ENCODE peak calls at places on chromosomes 16 and 17, in eight cellular contexts. I is stomach, L is sigmoid colon, G is transverse colon, Q is breast epithelium, Z is endothelial cell of umbilical vein, O is suprapubic skin, M is spleen. K is an unnamed sample.

GRCh38 chr16:66842765-66843164 is 1.4 kb upstream of the CA7 start:
- DNase-seq in I (peak), L (no peak), G (no peak), Q (no peak), Z (no peak), O (no peak), M (no peak), K (no peak)

GRCh38 chr17:78234261-78234865 is 2.9 kb downstream of the TMEM235 start:
- DNase-seq in I (no peak), L (no peak), G (no peak), Q (no peak), Z (no peak), O (no peak), M (no peak), K (no peak)

GRCh38 chr16:85537331-85537788 is 75.8 kb upstream of the GSE1 start:
- DNase-seq in I (no peak), L (no peak), G (no peak), Q (no peak), Z (no peak), O (no peak), M (no peak), K (no peak)

GRCh38 chr17:75124041-75124818 is 7.3 kb downstream of the NT5C start:
- DNase-seq in I (peak), L (no peak), G (peak), Q (no peak), Z (peak), O (no peak), M (peak), K (no peak)

GRCh38 chr17:4529533-4530152 is 25.5 kb downstream of the MYBBP1A start:
- DNase-seq in I (no peak), L (no peak), G (no peak), Q (no peak), Z (no peak), O (no peak), M (no peak), K (no peak)

GRCh38 chr17:41648411-41649195 is 24.2 kb upstream of the KRT17 start:
- DNase-seq in I (peak), L (peak), G (peak), Q (peak), Z (peak), O (peak), M (peak), K (peak)

GRCh38 chr17:28982191-28982793 is 23.5 kb downstream of the SEZ6 start:
- DNase-seq in I (no peak), L (no peak), G (peak), Q (no peak), Z (peak), O (no peak), M (peak), K (peak)

GRCh38 chr17:63189082-63189481 is 223.0 kb downstream of the TANC2 start:
- DNase-seq in I (no peak), L (no peak), G (no peak), Q (no peak), Z (no peak), O (no peak), M (no peak), K (no peak)

GRCh38 chr17:66655861-66656260 is 179.1 kb upstream of the CACNG5 start:
- DNase-seq in I (no peak), L (no peak), G (no peak), Q (no peak), Z (no peak), O (no peak), M (no peak), K (no peak)

GRCh38 chr16:4800290-4801041 is 2.0 kb downstream of the ROGDI start:
- DNase-seq in I (peak), L (no peak), G (peak), Q (no peak), Z (no peak), O (no peak), M (peak), K (peak)

GRCh38 chr17:18364166-18364565 is 816 bp upstream of the SHMT1 start:
- DNase-seq in I (no peak), L (no peak), G (no peak), Q (no peak), Z (no peak), O (no peak), M (no peak), K (no peak)

GRCh38 chr16:25893332-25893731 is 201.6 kb downstream of the HS3ST4 start:
- DNase-seq in I (no peak), L (no peak), G (no peak), Q (no peak), Z (no peak), O (no peak), M (no peak), K (no peak)

GRCh38 chr17:64278614-64279013 is 15.6 kb upstream of the TEX2 start:
- DNase-seq in I (no peak), L (no peak), G (peak), Q (no peak), Z (peak), O (no peak), M (no peak), K (no peak)

GRCh38 chr17:80869476-80869875 is 122.2 kb upstream of the CHMP6 start:
- DNase-seq in I (no peak), L (peak), G (no peak), Q (no peak), Z (no peak), O (no peak), M (peak), K (no peak)

GRCh38 chr17:57440522-57441269 is 184.4 kb downstream of the MSI2 start:
- DNase-seq in I (peak), L (peak), G (peak), Q (no peak), Z (peak), O (no peak), M (peak), K (peak)

GRCh38 chr17:57484826-57485565 is 228.7 kb downstream of the MSI2 start:
- DNase-seq in I (no peak), L (no peak), G (no peak), Q (no peak), Z (no peak), O (no peak), M (no peak), K (no peak)

GRCh38 chr17:10151667-10152496 is 46.5 kb downstream of the GAS7 start:
- DNase-seq in I (peak), L (peak), G (peak), Q (no peak), Z (no peak), O (no peak), M (no peak), K (no peak)

GRCh38 chr16:57447142-57447962 is at the start of the genes CIAPIN1 and COQ9:
- DNase-seq in I (peak), L (peak), G (peak), Q (peak), Z (peak), O (peak), M (peak), K (peak)

GRCh38 chr16:1379054-1379862 is 27.5 kb downstream of the GNPTG start:
- DNase-seq in I (peak), L (peak), G (peak), Q (peak), Z (peak), O (peak), M (peak), K (peak)

GRCh38 chr17:50918933-50919296 is 52.8 kb upstream of the TOB1 start:
- DNase-seq in I (peak), L (no peak), G (peak), Q (no peak), Z (no peak), O (no peak), M (no peak), K (no peak)

GRCh38 chr17:2786176-2786881 is 9.9 kb upstream of the RAP1GAP2 start:
- DNase-seq in I (peak), L (peak), G (peak), Q (peak), Z (peak), O (no peak), M (peak), K (peak)

GRCh38 chr17:17067277-17067676 is 25.0 kb downstream of the MPRIP start:
- DNase-seq in I (no peak), L (peak), G (no peak), Q (no peak), Z (no peak), O (no peak), M (peak), K (no peak)

GRCh38 chr17:40502716-40503115 is 1.3 kb upstream of the TNS4 start:
- DNase-seq in I (no peak), L (peak), G (no peak), Q (no peak), Z (no peak), O (no peak), M (peak), K (no peak)

GRCh38 chr16:53741546-53741945 is 37.6 kb downstream of the FTO start:
- DNase-seq in I (no peak), L (no peak), G (no peak), Q (no peak), Z (no peak), O (no peak), M (no peak), K (no peak)

GRCh38 chr16:50188619-50189136 is 35.6 kb downstream of the TENT4B start:
- DNase-seq in I (no peak), L (no peak), G (no peak), Q (no peak), Z (no peak), O (no peak), M (no peak), K (no peak)

GRCh38 chr16:14672403-14672971 is 21.6 kb downstream of the PLA2G10 start:
- DNase-seq in I (peak), L (no peak), G (peak), Q (no peak), Z (no peak), O (no peak), M (no peak), K (peak)

GRCh38 chr16:88570691-88571092 is 489 bp downstream of the ZC3H18 start:
- DNase-seq in I (no peak), L (no peak), G (peak), Q (no peak), Z (peak), O (no peak), M (no peak), K (no peak)

GRCh38 chr17:30821751-30822723 is 2.5 kb downstream of the CRLF3 start:
- DNase-seq in I (no peak), L (no peak), G (no peak), Q (no peak), Z (no peak), O (no peak), M (no peak), K (no peak)

GRCh38 chr17:80664217-80664780 is 119.7 kb downstream of the RPTOR start:
- DNase-seq in I (no peak), L (no peak), G (no peak), Q (no peak), Z (no peak), O (no peak), M (no peak), K (no peak)

GRCh38 chr17:27456681-27457404 is 595 bp downstream of the KSR1 start:
- DNase-seq in I (no peak), L (peak), G (peak), Q (no peak), Z (no peak), O (no peak), M (peak), K (peak)

GRCh38 chr17:47205419-47205963 is 3.7 kb upstream of the MYL4 start:
- DNase-seq in I (peak), L (peak), G (peak), Q (peak), Z (no peak), O (no peak), M (peak), K (no peak)

GRCh38 chr16:87550510-87550961 is 51.8 kb upstream of the JPH3 start:
- DNase-seq in I (peak), L (no peak), G (peak), Q (no peak), Z (no peak), O (no peak), M (peak), K (peak)

GRCh38 chr17:60311936-60312335 is 80.0 kb downstream of the USP32 start:
- DNase-seq in I (no peak), L (no peak), G (no peak), Q (no peak), Z (no peak), O (no peak), M (no peak), K (no peak)

GRCh38 chr16:90018297-90019200 is 707 bp downstream of the DBNDD1 start:
- DNase-seq in I (peak), L (no peak), G (peak), Q (no peak), Z (peak), O (no peak), M (no peak), K (no peak)

GRCh38 chr17:22268912-22269220 is 576.5 kb downstream of the KCNJ18 start:
- DNase-seq in I (peak), L (no peak), G (no peak), Q (no peak), Z (no peak), O (peak), M (no peak), K (no peak)

GRCh38 chr16:10600792-10601443 is 20.5 kb upstream of the EMP2 start:
- DNase-seq in I (no peak), L (no peak), G (no peak), Q (no peak), Z (no peak), O (no peak), M (no peak), K (no peak)

GRCh38 chr17:79018045-79018695 is 5.8 kb upstream of the C1QTNF1 start:
- DNase-seq in I (no peak), L (peak), G (no peak), Q (no peak), Z (no peak), O (no peak), M (no peak), K (no peak)

GRCh38 chr17:60947100-60947499 is 269.4 kb downstream of the BCAS3 start:
- DNase-seq in I (no peak), L (no peak), G (no peak), Q (no peak), Z (no peak), O (no peak), M (no peak), K (no peak)

GRCh38 chr17:37043201-37043600 is 94.4 kb downstream of the AATF start:
- DNase-seq in I (no peak), L (no peak), G (no peak), Q (no peak), Z (no peak), O (no peak), M (no peak), K (no peak)

GRCh38 chr16:27242868-27243590 is 25.5 kb downstream of the NSMCE1 start:
- DNase-seq in I (no peak), L (peak), G (no peak), Q (no peak), Z (peak), O (no peak), M (peak), K (no peak)

DNA sequence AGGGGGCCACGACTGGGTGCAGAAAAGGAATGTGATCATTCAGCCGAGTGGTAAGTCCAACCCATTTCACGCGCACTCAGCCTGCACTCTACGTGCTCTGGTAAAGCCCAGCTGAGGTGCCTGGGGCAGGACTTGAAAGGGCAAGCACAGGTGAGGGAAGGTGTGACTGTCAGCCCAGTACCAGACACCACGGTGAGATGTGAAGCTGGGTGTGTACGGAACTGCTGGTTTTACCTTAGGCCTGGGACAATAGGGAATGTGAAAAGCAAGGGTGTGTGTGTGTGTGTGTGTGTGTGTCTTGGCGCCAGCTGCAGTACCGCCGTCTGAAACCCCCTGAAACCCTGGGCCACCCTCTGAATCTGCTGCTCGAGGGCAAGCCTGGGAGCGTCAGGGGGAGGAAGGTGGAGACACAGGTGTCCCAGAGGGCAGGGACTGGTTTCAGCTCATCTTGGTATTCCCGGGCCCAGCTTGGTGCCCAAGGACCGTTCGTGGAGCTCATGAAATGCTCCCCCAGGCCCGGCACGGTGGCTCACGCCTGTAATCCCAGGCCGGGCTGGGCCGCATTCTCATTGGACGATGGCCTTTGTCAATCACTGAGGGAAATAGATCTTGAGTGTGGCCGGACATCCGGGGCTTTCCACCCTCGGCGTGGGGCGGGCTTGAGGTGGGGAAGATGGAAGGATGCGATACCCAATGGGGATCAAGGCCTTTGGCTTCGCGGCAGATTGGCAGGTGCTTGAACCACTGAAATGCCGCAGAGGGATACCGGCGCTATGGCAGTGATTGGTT is 27.8 kb upstream of the ST6GALNAC1 start:
- DNase-seq in I (peak), L (peak), G (peak), Q (peak), Z (peak), O (peak), M (peak), K (peak)
- TF ChIP-seq POLR2A in I (peak), L (no peak), G (peak), Q (peak), Z (peak), O (no peak), M (no peak), K (no peak)

GRCh38 chr17:82377924-82378740 is 6.6 kb downstream of the UTS2R start:
- DNase-seq in I (no peak), L (no peak), G (no peak), Q (no peak), Z (no peak), O (no peak), M (no peak), K (no peak)

GRCh38 chr17:82373731-82374625 is 2.4 kb downstream of the UTS2R start:
- DNase-seq in I (no peak), L (no peak), G (no peak), Q (no peak), Z (no peak), O (no peak), M (peak), K (no peak)

GRCh38 chr17:82375359-82376041 is 3.9 kb downstream of the UTS2R start:
- DNase-seq in I (no peak), L (no peak), G (no peak), Q (no peak), Z (no peak), O (no peak), M (peak), K (no peak)

GRCh38 chr17:82374626-82375331 is 3.2 kb downstream of the UTS2R start:
- DNase-seq in I (no peak), L (no peak), G (no peak), Q (no peak), Z (no peak), O (no peak), M (peak), K (no peak)

GRCh38 chr17:82376042-82376730 is 4.6 kb downstream of the UTS2R start:
- DNase-seq in I (no peak), L (no peak), G (no peak), Q (no peak), Z (no peak), O (no peak), M (peak), K (no peak)
- TF ChIP-seq POLR2AphosphoS5 in I (no peak), L (no peak), G (no peak), Q (no peak), Z (no peak), O (no peak), M (no peak), K (no peak)

GRCh38 chr16:30953511-30954124 is 3.9 kb upstream of the SETD1A start:
- DNase-seq in I (peak), L (peak), G (peak), Q (no peak), Z (peak), O (no peak), M (peak), K (no peak)
- TF ChIP-seq POLR2A in I (no peak), L (no peak), G (no peak), Q (no peak), Z (no peak), O (no peak), M (no peak), K (no peak)

DNA sequence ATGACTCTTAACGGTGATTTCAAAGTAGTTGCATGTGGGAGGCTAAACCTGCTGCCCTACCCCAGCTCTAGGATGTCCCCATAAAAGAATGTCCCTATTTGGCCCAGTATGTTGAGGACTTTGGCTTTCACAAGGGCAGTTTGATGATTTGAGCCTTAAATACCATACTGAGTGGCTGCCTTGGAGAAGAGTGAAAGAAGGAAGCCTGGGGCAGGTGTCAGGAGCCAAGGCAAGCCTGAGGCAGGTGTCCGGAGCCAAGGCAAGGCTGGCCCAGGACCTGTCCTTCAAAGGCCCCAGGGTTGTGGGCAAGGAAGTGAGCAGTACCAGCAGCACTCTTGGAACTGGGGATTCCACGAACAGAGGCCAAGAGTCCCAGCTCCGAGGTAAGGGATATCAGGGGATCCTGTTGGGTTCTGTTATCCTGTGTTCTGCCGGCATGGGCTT is 18.6 kb downstream of the ST6GALNAC2 start:
- DNase-seq in I (no peak), L (no peak), G (no peak), Q (no peak), Z (no peak), O (no peak), M (no peak), K (no peak)
- TF ChIP-seq POLR2AphosphoS5 in I (no peak), L (no peak), G (no peak), Q (no peak), Z (no peak), O (no peak), M (no peak), K (no peak)

GRCh38 chr17:76643553-76644148 is at the start of gene ST6GALNAC1:
- DNase-seq in I (peak), L (peak), G (peak), Q (no peak), Z (peak), O (no peak), M (no peak), K (no peak)
- TF ChIP-seq POLR2A in I (peak), L (peak), G (peak), Q (no peak), Z (no peak), O (no peak), M (no peak), K (no peak)

K was measured in GM12891.